ENCODE peak calls at places on chromosomes 16 and 17, in five cellular contexts. A is IMR-90, M is GM12878, C is A549, U is WTC11. H is an unnamed sample.

GRCh38 chr16:69827527-69827926 is 65.4 kb downstream of the WWP2 start:
- DNase-seq in A (no peak), M (no peak), C (no peak), U (no peak), H (peak)

GRCh38 chr17:15999974-16000827 is 577 bp downstream of the TTC19 start:
- DNase-seq in A (peak), M (no peak), C (peak), U (no peak), H (no peak)

GRCh38 chr16:82055728-82056549 is 20.9 kb downstream of the HSD17B2 start:
- DNase-seq in A (no peak), M (no peak), C (no peak), U (no peak), H (no peak)

GRCh38 chr17:45333702-45334092 is 16.9 kb upstream of the MAP3K14 start:
- DNase-seq in A (no peak), M (no peak), C (no peak), U (no peak), H (no peak)

GRCh38 chr17:47120521-47121095 is 68.5 kb downstream of the CDC27 start:
- DNase-seq in A (peak), M (no peak), C (no peak), U (no peak), H (no peak)

GRCh38 chr16:7158481-7158880 is 174.2 kb upstream of the RBFOX1 start:
- DNase-seq in A (no peak), M (no peak), C (no peak), U (no peak), H (no peak)

GRCh38 chr17:46859996-46860395 is 8.6 kb downstream of the WNT9B start:
- DNase-seq in A (no peak), M (no peak), C (no peak), U (no peak), H (no peak)

GRCh38 chr16:88298166-88298881 is 84.4 kb upstream of the ZNF469 start:
- DNase-seq in A (peak), M (no peak), C (no peak), U (no peak), H (no peak)

DNA sequence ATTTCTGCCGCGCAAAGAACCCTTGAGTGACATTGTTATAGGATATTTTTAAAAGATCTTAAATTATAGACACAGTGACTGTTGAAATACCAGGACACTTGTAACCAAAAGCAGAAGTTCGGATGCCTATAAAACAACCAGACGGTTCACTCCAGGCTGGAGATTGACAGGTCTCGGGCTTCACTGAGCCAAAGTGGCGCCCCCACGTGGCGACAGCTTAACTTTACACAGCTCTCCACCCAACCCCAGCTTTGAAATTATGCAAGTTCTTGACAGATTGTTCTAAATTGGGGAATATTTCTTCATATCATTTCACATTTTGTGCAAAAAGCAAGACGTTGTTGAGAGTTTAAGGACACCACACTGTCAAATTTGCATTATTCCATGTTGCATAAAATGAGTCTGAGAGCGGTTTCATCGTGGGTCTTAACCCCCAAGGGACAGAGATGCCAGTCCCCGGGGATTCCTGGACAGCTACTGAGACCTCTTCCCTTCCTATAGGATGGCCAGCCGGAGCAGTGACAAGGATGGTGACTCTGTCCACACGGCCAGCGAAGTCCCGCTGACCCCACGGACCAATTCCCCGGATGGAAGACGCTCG is 11.9 kb downstream of the SYT17 start:
- DNase-seq in A (peak), M (no peak), C (peak), U (peak), H (peak)
- TF ChIP-seq USF2 in A (no peak), M (no peak), C (no peak), U (no peak), H (no peak)

DNA sequence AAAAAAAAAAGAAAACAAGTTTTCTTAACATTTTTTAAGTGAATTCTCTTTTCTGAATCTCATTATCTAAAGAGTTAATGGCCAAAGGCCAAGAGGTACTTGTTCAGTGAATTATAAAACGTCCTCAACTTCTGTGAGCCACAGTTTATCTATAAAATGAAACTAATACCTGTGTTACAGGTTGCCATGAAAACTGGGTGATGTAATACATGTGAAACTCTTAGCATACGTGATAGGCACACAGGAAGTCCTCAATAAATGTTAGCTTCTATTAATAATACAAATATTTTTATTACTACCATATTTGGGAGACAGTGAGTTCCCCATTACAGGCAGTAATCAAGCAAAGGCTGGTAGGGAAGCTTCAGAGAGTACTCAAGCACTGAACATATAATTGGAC is 13.5 kb upstream of the INPP5K start:
- DNase-seq in A (no peak), M (no peak), C (no peak), U (no peak), H (no peak)
- TF ChIP-seq USF2 in A (no peak), M (no peak), C (no peak), U (no peak), H (no peak)

GRCh38 chr16:64455275-64455674 is 666.6 kb downstream of the CDH11 start:
- DNase-seq in A (peak), M (no peak), C (no peak), U (no peak), H (no peak)

GRCh38 chr16:64459402-64459801 is 662.5 kb downstream of the CDH11 start:
- DNase-seq in A (no peak), M (no peak), C (no peak), U (no peak), H (no peak)

GRCh38 chr16:64459821-64460220 is 662.0 kb downstream of the CDH11 start:
- DNase-seq in A (peak), M (no peak), C (no peak), U (no peak), H (no peak)
- TF ChIP-seq USF2 in A (no peak), M (no peak), C (no peak), U (no peak), H (no peak)

DNA sequence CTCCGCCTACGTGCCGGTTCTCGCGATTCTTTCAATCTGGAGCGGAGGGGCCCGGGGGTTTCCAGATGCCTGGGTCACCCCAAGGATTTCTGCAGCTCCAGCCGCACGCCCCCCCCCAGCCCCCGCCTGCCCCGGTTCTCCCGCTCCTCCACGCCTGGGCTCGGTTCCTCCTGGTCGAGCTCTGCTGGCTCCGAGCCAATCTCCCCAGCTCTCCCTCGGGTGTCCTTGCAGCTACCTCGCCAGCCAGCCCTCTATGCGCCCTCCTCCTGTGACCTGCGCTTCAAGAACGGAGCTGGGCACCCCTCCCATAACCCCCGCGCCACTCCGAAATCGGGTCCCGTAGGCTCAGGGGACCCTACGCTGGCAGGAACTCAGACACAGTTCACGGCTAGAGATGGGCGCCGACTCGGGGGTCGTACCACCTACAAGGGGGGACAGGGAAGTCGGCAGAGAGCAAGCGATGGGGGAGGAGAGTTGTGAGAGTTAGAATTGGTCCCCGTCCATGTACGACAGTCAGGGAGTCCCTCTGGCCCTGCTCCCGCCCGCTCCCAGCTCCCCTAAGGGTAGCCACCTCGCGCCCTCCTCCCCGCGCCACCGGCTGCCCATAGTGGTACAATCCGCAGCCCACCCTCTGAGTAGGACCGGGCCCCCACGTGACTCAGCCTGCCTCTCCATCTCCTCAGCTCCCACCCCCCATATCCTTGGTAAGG is 956 bp downstream of the FGF11 start:
- DNase-seq in A (no peak), M (no peak), C (peak), U (peak), H (peak)
- TF ChIP-seq USF2 in A (no peak), M (peak), C (peak), U (peak), H (peak)

GRCh38 chr16:2785101-2785991 is 2.0 kb downstream of the PRSS33 start:
- DNase-seq in A (no peak), M (no peak), C (no peak), U (peak), H (peak)
- TF ChIP-seq USF2 in A (no peak), M (no peak), C (no peak), U (no peak), H (no peak)

GRCh38 chr17:83056583-83057396 is 22.6 kb upstream of the METRNL start:
- DNase-seq in A (no peak), M (no peak), C (no peak), U (no peak), H (peak)
- TF ChIP-seq USF2 in A (no peak), M (no peak), C (no peak), U (no peak), H (no peak)

DNA sequence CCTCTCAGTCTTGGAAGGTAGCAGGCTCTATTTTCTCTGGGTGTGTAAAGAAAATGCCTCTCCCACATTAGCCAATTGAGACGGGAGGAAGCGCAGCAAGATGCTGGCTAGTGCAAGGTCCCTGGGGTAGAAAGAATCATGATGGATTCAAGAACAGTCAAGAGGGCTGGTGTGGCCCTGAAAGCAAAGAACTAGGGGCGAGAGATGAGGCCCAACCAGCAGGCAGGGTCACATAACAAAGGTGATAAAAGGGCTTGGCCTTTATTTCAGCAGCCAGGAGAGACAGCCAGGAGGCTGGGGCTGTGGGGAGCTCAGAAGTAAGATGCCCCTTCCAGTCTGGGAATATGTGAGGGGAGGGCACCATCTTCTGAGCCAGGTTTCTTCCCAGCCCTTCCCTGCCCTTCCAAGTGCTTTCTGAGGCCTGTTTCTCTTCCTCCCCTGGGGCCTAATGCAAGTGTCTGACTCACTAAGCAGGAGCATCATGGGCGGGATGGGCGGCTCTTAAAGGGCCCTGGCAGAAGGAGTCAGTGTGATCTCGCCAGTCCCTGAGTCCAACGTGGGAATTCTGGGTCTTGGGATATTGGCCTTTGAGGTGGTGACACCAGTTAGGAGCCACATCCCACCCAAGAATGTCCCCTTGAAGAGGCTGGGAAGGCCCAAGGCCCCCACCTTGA is 3.9 kb upstream of the NLRC5 start:
- DNase-seq in A (peak), M (no peak), C (peak), U (no peak), H (no peak)
- TF ChIP-seq USF2 in A (no peak), M (no peak), C (no peak), U (no peak), H (no peak)

H was measured in SK-N-SH.